ENCODE peak calls at places on chromosomes 2 and 18, in four cellular contexts. B, Y, D and N are unnamed samples.

GRCh38 chr2:27408601-27409320 is 630 bp downstream of the PPM1G start:
- DNase-seq in B (no peak), Y (peak), D (peak), N (no peak)

GRCh38 chr2:240499309-240500301 is 58.2 kb downstream of the ANKMY1 start:
- DNase-seq in B (no peak), Y (no peak), D (no peak), N (no peak)

GRCh38 chr2:238948765-238949641 is 101.1 kb downstream of the TWIST2 start:
- DNase-seq in Y (no peak), B (no peak), D (no peak), N (no peak)

GRCh38 chr2:170202437-170202836 is 24.5 kb downstream of the MYO3B start:
- DNase-seq in D (no peak), B (no peak), Y (no peak), N (no peak)

GRCh38 chr2:148917431-148917830 is 42.4 kb downstream of the KIF5C start:
- DNase-seq in B (no peak), Y (no peak), D (no peak), N (no peak)

GRCh38 chr2:60836491-60836890 is 44.9 kb upstream of the REL start:
- DNase-seq in Y (no peak), D (no peak), B (no peak), N (no peak)

GRCh38 chr2:68776124-68776523 is 41.5 kb downstream of the ARHGAP25 start:
- DNase-seq in D (no peak), B (no peak), Y (no peak), N (no peak)

GRCh38 chr2:24334245-24334633 is 26.1 kb downstream of the ITSN2 start:
- DNase-seq in B (no peak), D (no peak), Y (no peak), N (peak)

GRCh38 chr18:46097378-46097852 is 681 bp downstream of the ATP5F1A start:
- DNase-seq in Y (no peak), D (no peak), B (no peak), N (no peak)

GRCh38 chr2:142504754-142505153 is 372.7 kb upstream of the KYNU start:
- DNase-seq in Y (no peak), B (no peak), D (no peak), N (no peak)

GRCh38 chr2:2270808-2271415 is 60.2 kb downstream of the MYT1L start:
- DNase-seq in D (no peak), Y (no peak), B (no peak), N (no peak)

GRCh38 chr18:46158498-46158897 is 54.3 kb downstream of the HAUS1 start:
- DNase-seq in B (no peak), Y (peak), D (no peak), N (no peak)

GRCh38 chr18:52907522-52907921 is 567.5 kb downstream of the DCC start:
- DNase-seq in D (no peak), Y (no peak), B (no peak), N (no peak)

GRCh38 chr2:8045081-8045614 is 636.7 kb upstream of the ID2 start:
- DNase-seq in Y (no peak), B (no peak), D (no peak), N (no peak)

GRCh38 chr2:70212298-70212948 is 21.6 kb upstream of the C2orf42 start:
- DNase-seq in D (no peak), Y (no peak), B (no peak), N (no peak)

GRCh38 chr2:46988733-46989481 is 73.3 kb upstream of the MCFD2 start:
- DNase-seq in Y (no peak), B (no peak), D (no peak), N (no peak)

GRCh38 chr18:79611040-79611681 is 68.4 kb upstream of the CTDP1 start:
- DNase-seq in Y (peak), D (peak), B (peak), N (peak)

GRCh38 chr18:79818036-79818435 is 20.3 kb downstream of the KCNG2 start:
- DNase-seq in D (no peak), B (no peak), Y (no peak), N (no peak)

GRCh38 chr2:223057545-223057944 is 5.6 kb downstream of the KCNE4 start:
- DNase-seq in B (peak), D (no peak), Y (no peak), N (no peak)

GRCh38 chr2:60094450-60094929 is 459.0 kb downstream of the BCL11A start:
- DNase-seq in D (no peak), Y (no peak), B (no peak), N (no peak)

GRCh38 chr2:226012116-226012515 is 612.6 kb downstream of the NYAP2 start:
- DNase-seq in B (no peak), Y (no peak), D (no peak), N (no peak)

GRCh38 chr2:69493268-69493667 is 56.0 kb upstream of the NFU1 start:
- DNase-seq in Y (no peak), D (peak), B (no peak), N (no peak)

DNA sequence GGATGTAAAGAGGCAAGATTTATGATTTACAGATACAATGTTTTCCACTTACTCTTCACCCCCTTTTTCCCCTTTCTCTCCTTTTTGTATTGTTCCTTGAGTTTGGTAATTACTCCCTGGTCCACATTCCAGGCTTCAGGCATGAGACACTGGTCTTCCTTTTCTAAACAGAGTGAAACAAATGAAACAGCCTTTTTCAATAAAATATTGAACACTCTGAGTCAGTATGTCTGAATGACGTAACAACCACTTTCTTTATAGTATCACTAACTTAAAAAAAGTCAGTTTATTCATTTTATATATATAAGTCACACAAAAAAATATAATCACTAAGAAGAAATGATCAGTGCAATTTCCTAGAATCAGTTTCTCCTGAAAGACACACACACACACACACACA is 79.7 kb downstream of the STRN start:
- DNase-seq in Y (no peak), B (no peak), D (no peak), N (peak)
- TF ChIP-seq CTCF in Y (no peak), B (no peak), D (no peak), N (no peak)

GRCh38 chr2:80303006-80303741 is 1.4 kb downstream of the LRRTM1 start:
- DNase-seq in B (no peak), Y (peak), D (peak), N (no peak)

GRCh38 chr2:80302001-80302464 is 2.5 kb downstream of the LRRTM1 start:
- DNase-seq in Y (no peak), D (no peak), B (no peak), N (no peak)

GRCh38 chr2:80303825-80304521 is 579 bp downstream of the LRRTM1 start:
- DNase-seq in Y (peak), B (peak), D (peak), N (peak)

GRCh38 chr2:80302465-80303005 is 2.0 kb downstream of the LRRTM1 start:
- DNase-seq in B (no peak), D (no peak), Y (no peak), N (no peak)

GRCh38 chr2:80304522-80304878 is at the start of gene LRRTM1:
- DNase-seq in D (peak), B (peak), Y (peak), N (no peak)
- TF ChIP-seq CTCF in D (no peak), B (no peak), Y (no peak), N (no peak)

GRCh38 chr2:164114937-164115336 is 379.1 kb upstream of the FIGN start:
- DNase-seq in D (no peak), Y (peak), B (no peak), N (no peak)

GRCh38 chr2:164110518-164110917 is 374.7 kb upstream of the FIGN start:
- DNase-seq in Y (no peak), D (no peak), B (no peak), N (no peak)

GRCh38 chr2:164112105-164112504 is 376.3 kb upstream of the FIGN start:
- DNase-seq in D (no peak), Y (no peak), B (no peak), N (no peak)

DNA sequence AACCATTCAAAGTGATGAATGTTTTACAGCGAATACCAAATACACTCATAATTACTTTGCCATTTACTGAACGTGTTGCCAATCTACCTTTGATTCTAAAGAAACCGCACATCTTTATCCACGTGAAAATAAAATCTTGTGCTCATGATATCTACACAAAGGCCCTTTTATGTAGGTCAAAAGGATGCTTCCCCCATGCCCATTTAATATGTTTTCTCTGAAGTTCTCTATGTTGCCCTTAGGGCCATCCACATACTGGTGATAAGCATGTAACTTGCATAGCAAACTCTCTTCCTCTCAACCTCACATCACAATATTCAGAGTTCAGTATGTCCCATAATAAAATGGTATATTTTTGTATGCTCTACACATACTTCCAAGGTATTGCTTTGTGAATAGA is 380.0 kb upstream of the FIGN start:
- DNase-seq in B (no peak), D (no peak), Y (no peak), N (no peak)
- TF ChIP-seq CTCF in B (no peak), D (no peak), Y (no peak), N (no peak)

DNA sequence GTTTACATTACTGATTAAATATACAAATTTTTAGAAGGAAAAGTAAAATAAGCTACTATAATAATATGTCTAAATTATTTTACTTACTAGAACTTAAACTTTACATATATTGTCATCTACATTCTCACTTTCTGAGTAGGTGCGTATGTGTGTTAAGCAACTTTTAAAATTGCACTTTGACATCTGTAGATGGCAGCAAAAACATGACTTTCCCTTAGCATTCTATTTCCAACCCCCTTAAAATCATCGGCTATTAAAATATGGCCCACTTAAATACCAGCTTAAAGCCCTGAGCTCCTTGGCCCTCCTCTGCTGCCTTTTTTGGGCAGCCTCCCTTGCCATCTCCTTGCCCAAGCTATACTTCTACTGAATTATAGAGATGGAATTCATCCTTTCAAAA is 78.0 kb downstream of the UPP2 start:
- DNase-seq in B (no peak), D (no peak), Y (peak), N (peak)
- TF ChIP-seq CTCF in B (peak), D (no peak), Y (peak), N (peak)

GRCh38 chr2:232683368-232683767 is 13.8 kb upstream of the GIGYF2 start:
- DNase-seq in D (no peak), Y (no peak), B (no peak), N (no peak)
- TF ChIP-seq CTCF in D (no peak), Y (no peak), B (no peak), N (no peak)

DNA sequence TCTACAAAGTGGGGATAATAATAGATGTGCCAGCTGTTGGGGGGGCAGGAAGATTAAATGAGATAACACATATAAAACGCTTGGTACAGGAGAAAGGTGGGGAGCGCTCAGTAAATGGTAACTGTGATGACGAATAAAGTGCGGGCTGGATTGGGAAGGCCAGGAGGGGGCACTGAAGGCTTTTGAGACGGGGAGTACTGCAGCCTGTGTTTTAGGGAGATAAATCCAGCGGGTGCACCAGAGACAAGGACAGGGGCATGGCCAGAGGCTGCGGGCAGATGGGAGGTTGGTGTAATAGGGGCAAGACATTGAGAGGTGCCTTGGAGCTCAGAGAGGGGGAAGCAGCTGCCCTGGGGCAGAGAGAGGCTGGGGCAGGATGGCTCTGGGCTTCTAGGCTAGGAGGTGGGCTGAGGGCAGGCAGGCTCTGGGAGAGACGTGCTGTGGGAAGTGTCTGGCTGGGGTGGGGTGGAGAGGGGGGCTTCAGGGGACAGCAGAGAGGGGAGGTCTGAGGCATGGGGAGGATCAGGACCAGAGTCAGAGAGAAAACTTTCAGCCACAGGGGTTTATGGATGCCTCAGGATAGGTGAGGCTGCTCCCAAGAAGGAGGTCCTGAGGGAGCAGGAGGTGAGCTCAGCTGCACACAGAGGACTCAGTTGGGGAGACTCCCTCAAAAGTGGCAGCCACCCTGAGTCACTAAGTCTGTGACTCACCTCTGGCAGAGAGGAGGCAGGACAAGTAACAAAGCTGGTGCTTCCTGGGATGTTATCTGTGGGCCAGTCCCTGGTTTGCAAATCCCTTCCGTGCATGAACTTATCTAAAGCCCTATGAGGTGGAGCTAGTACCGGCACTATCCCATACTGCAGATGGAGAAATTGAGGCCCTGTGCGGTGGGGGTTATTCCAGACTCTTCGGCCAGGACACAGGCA is 18.9 kb downstream of the TEX44 start:
- DNase-seq in Y (peak), B (peak), D (peak), N (no peak)
- TF ChIP-seq CTCF in Y (no peak), B (peak), D (peak), N (peak)

GRCh38 chr2:198326431-198326830 is 522.0 kb downstream of the PLCL1 start:
- DNase-seq in Y (no peak), D (no peak), B (no peak), N (peak)

GRCh38 chr2:198321522-198322088 is 517.2 kb downstream of the PLCL1 start:
- DNase-seq in B (no peak), Y (no peak), D (no peak), N (no peak)

GRCh38 chr2:198324071-198324470 is 519.7 kb downstream of the PLCL1 start:
- DNase-seq in Y (no peak), D (no peak), B (no peak), N (no peak)

GRCh38 chr2:198325359-198325758 is 521.0 kb downstream of the PLCL1 start:
- DNase-seq in Y (no peak), B (no peak), D (no peak), N (no peak)

DNA sequence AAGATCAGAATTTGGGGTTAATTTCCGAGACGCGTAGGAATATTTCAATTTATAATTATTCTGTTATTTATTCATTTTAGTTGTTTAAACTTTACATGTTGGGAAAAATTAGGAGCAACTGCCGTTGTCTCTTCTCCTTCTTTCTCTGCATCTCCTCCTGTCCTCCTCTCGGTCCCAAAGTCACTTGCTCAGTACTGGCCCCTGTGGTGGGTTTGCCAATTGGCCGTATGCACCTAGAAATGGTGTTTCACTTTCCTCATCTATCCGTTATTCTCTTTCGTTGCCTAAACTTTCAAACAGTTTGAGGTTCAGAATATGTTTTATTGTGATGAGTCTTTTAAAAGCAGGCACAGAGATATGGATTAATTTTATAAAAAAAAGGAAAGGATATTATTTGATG is 517.9 kb downstream of the PLCL1 start:
- DNase-seq in Y (no peak), D (peak), B (no peak), N (no peak)
- TF ChIP-seq CTCF in Y (no peak), D (peak), B (peak), N (peak)

GRCh38 chr2:171266102-171266501 is 105.4 kb upstream of the TLK1 start:
- DNase-seq in B (no peak), Y (no peak), D (no peak), N (no peak)

DNA sequence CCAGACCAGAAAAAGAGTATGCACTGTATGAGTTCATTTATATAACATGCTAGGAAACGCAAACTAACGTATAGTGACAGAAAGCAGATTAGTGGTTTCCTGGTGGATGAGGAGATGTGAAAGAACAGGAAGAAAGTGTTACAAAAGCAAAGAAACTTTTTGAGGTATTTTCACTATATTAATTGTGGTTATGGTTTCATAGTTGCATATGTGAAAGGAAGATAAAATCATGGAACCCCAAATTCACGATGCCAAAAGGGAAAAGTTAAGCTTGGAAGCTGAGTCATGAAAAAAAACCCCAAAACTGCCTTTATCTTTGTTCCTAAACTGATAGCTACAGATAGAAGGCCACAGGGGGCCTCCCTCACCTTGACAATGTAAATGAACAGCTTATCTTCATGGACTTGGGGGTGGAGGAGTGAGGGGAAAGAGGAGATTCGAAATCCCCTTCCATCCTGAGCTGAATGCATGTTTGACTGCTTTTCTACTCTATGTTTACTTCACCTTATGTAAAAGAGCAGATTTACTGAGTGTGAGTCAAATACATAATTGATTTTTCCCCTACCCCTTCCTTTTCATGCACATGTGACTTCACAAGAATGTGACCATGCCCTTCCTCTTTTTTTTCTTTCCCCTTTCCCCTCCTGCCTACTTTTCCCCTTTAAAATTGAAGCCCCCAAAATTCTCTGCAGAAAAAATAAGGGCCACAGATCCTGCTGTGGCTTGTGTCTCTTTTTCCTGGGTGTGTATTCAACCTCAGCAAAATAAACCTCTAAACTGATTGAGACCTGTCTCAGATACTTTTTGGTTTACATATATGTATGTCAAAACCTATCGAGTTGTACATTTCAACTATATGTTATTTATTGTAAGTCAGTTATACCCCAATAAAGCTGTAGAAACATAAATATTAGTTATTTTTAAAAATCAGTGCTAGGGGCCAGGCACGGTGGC is 100.1 kb upstream of the TLK1 start:
- DNase-seq in B (no peak), D (no peak), Y (no peak), N (no peak)
- TF ChIP-seq CTCF in B (no peak), D (no peak), Y (no peak), N (no peak)

GRCh38 chr2:43539436-43539835 is 56.4 kb downstream of the THADA start:
- DNase-seq in B (no peak), D (no peak), Y (no peak), N (no peak)

GRCh38 chr2:43538034-43538670 is 57.7 kb downstream of the THADA start:
- DNase-seq in D (no peak), Y (no peak), B (no peak), N (no peak)

GRCh38 chr2:43541165-43541564 is 54.7 kb downstream of the THADA start:
- DNase-seq in Y (peak), B (no peak), D (no peak), N (no peak)

GRCh38 chr2:43539991-43540860 is 55.6 kb downstream of the THADA start:
- DNase-seq in D (no peak), Y (peak), B (no peak), N (peak)

DNA sequence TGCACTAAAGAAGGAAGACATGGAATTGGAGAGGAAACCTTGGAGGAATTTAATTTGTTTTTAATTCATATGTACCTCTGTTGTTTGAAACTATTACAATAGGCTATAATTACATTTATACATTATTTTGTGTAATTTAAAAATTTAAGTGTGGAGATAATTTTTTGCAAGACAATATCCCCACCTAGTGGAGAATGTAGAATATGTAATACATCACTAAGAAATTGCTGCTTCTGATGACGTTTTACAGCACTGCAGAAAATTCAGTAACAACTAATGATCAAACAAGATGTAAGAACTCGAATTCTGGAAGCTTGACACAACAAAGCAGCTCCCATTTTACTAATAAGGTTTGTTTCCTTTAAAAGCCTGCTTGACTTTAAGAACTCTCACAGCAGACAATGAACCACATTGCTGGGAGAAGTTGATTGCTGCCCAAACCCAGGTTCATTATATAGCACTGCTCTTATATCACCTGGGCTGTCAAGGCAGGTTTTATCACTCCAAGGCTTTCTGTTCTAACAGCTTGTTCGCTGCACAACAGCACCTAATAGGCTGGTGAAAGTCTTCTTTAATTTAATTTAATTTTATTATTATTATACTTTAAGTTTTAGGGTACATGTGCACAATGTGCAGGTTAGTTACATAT is 53.4 kb downstream of the THADA start:
- DNase-seq in D (no peak), Y (peak), B (peak), N (peak)
- TF ChIP-seq CTCF in D (peak), Y (peak), B (no peak), N (peak)